ENCODE peak calls at places on chromosomes 4 and X, in nine cellular contexts. One of them, this sample, is unnamed.

GRCh38 chr4:96354036-96354712 is 514.3 kb downstream of the PDHA2 start:
- DNase-seq in spleen: no peak
- DNase-seq in fibroblast of the aortic adventitia: no peak
- DNase-seq in natural killer cell: no peak
- DNase-seq in DND-41: peak
- DNase-seq in choroid plexus epithelial cell: peak
- DNase-seq in foreskin fibroblast: no peak
- DNase-seq in epithelial cell of proximal tubule: no peak
- DNase-seq in IMR-90: no peak
- DNase-seq in this sample: no peak

GRCh38 chr4:163107754-163108153 is 58.9 kb downstream of the NAF1 start:
- DNase-seq in choroid plexus epithelial cell: peak
- DNase-seq in foreskin fibroblast: peak
- DNase-seq in DND-41: no peak
- DNase-seq in epithelial cell of proximal tubule: peak
- DNase-seq in natural killer cell: no peak
- DNase-seq in fibroblast of the aortic adventitia: peak
- DNase-seq in spleen: no peak
- DNase-seq in IMR-90: peak
- DNase-seq in this sample: no peak

GRCh38 chr4:187485676-187486075 is 509.9 kb upstream of the ZFP42 start:
- DNase-seq in epithelial cell of proximal tubule: no peak
- DNase-seq in foreskin fibroblast: no peak
- DNase-seq in fibroblast of the aortic adventitia: no peak
- DNase-seq in choroid plexus epithelial cell: no peak
- DNase-seq in natural killer cell: no peak
- DNase-seq in DND-41: no peak
- DNase-seq in IMR-90: no peak
- DNase-seq in spleen: no peak
- DNase-seq in this sample: no peak

GRCh38 chrX:115067812-115068211 is 50.4 kb upstream of the IL13RA2 start:
- DNase-seq in fibroblast of the aortic adventitia: peak
- DNase-seq in natural killer cell: no peak
- DNase-seq in foreskin fibroblast: no peak
- DNase-seq in spleen: no peak
- DNase-seq in choroid plexus epithelial cell: peak
- DNase-seq in IMR-90: peak
- DNase-seq in DND-41: no peak
- DNase-seq in epithelial cell of proximal tubule: no peak
- DNase-seq in this sample: no peak

GRCh38 chr4:137659431-137659830 is 127.1 kb upstream of the PCDH18 start:
- DNase-seq in choroid plexus epithelial cell: peak
- DNase-seq in DND-41: no peak
- DNase-seq in fibroblast of the aortic adventitia: peak
- DNase-seq in IMR-90: peak
- DNase-seq in epithelial cell of proximal tubule: no peak
- DNase-seq in natural killer cell: no peak
- DNase-seq in spleen: no peak
- DNase-seq in foreskin fibroblast: no peak
- DNase-seq in this sample: no peak

GRCh38 chrX:55488559-55489314 is 911 bp downstream of the USP51 start:
- DNase-seq in IMR-90: peak
- DNase-seq in spleen: peak
- DNase-seq in foreskin fibroblast: peak
- DNase-seq in DND-41: peak
- DNase-seq in epithelial cell of proximal tubule: no peak
- DNase-seq in choroid plexus epithelial cell: peak
- DNase-seq in fibroblast of the aortic adventitia: peak
- DNase-seq in natural killer cell: peak
- DNase-seq in this sample: peak

GRCh38 chrX:21748235-21748634 is 9.7 kb downstream of the SMPX start:
- DNase-seq in natural killer cell: no peak
- DNase-seq in DND-41: no peak
- DNase-seq in spleen: no peak
- DNase-seq in fibroblast of the aortic adventitia: no peak
- DNase-seq in epithelial cell of proximal tubule: no peak
- DNase-seq in IMR-90: no peak
- DNase-seq in foreskin fibroblast: no peak
- DNase-seq in choroid plexus epithelial cell: no peak
- DNase-seq in this sample: no peak

GRCh38 chrX:133461226-133461625 is 45.9 kb upstream of the GPC4 start:
- DNase-seq in spleen: no peak
- DNase-seq in DND-41: no peak
- DNase-seq in natural killer cell: no peak
- DNase-seq in epithelial cell of proximal tubule: no peak
- DNase-seq in foreskin fibroblast: no peak
- DNase-seq in fibroblast of the aortic adventitia: no peak
- DNase-seq in IMR-90: no peak
- DNase-seq in choroid plexus epithelial cell: no peak
- DNase-seq in this sample: no peak

GRCh38 chrX:117973175-117974075 is 143.2 kb downstream of the KLHL13 start:
- DNase-seq in natural killer cell: no peak
- DNase-seq in IMR-90: no peak
- DNase-seq in choroid plexus epithelial cell: no peak
- DNase-seq in foreskin fibroblast: no peak
- DNase-seq in DND-41: no peak
- DNase-seq in spleen: no peak
- DNase-seq in epithelial cell of proximal tubule: no peak
- DNase-seq in fibroblast of the aortic adventitia: no peak
- DNase-seq in this sample: no peak

GRCh38 chrX:86133761-86134160 is 14.5 kb upstream of the DACH2 start:
- DNase-seq in choroid plexus epithelial cell: peak
- DNase-seq in epithelial cell of proximal tubule: no peak
- DNase-seq in IMR-90: peak
- DNase-seq in spleen: no peak
- DNase-seq in fibroblast of the aortic adventitia: peak
- DNase-seq in natural killer cell: no peak
- DNase-seq in DND-41: no peak
- DNase-seq in foreskin fibroblast: no peak
- DNase-seq in this sample: no peak

GRCh38 chr4:146335763-146336412 is 121.5 kb downstream of the REELD1 start:
- DNase-seq in natural killer cell: no peak
- DNase-seq in DND-41: no peak
- DNase-seq in spleen: no peak
- DNase-seq in foreskin fibroblast: no peak
- DNase-seq in fibroblast of the aortic adventitia: no peak
- DNase-seq in choroid plexus epithelial cell: peak
- DNase-seq in epithelial cell of proximal tubule: no peak
- DNase-seq in IMR-90: no peak
- DNase-seq in this sample: no peak

DNA sequence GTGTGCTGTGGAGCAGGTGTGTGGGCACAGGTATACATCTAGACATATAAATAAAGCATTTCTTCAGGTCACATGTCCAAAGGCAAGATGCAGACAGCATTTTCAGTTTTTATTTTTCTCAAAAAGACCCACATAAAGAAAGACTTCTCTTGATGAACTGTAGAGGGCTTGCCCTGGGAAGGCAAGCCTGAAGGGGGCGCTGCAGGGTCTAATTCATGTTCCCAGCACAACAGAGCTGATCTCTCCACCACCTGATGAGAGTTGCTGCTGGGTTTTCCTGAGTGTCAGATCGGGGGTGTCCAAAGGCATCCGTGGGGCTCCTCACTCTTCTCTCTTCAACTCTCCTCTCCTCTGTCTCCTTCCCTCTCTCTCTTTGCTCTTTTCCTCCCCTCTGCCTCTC is 26.6 kb downstream of the ADRA2C start:
- DNase-seq in choroid plexus epithelial cell: no peak
- DNase-seq in DND-41: no peak
- DNase-seq in foreskin fibroblast: no peak
- DNase-seq in natural killer cell: no peak
- DNase-seq in IMR-90: no peak
- DNase-seq in epithelial cell of proximal tubule: no peak
- DNase-seq in fibroblast of the aortic adventitia: no peak
- DNase-seq in spleen: no peak
- DNase-seq in this sample: peak
- TF ChIP-seq CTCF in choroid plexus epithelial cell: no peak
- TF ChIP-seq CTCF in DND-41: peak
- TF ChIP-seq CTCF in foreskin fibroblast: no peak
- TF ChIP-seq CTCF in natural killer cell: no peak
- TF ChIP-seq CTCF in IMR-90: no peak
- TF ChIP-seq CTCF in epithelial cell of proximal tubule: no peak
- TF ChIP-seq CTCF in fibroblast of the aortic adventitia: no peak
- TF ChIP-seq CTCF in spleen: no peak
- TF ChIP-seq CTCF in this sample: no peak

GRCh38 chr4:2936773-2937145 is 26.4 kb downstream of the NOP14 start:
- DNase-seq in IMR-90: peak
- DNase-seq in spleen: peak
- DNase-seq in foreskin fibroblast: peak
- DNase-seq in DND-41: no peak
- DNase-seq in epithelial cell of proximal tubule: peak
- DNase-seq in natural killer cell: no peak
- DNase-seq in choroid plexus epithelial cell: peak
- DNase-seq in fibroblast of the aortic adventitia: peak
- DNase-seq in this sample: peak

GRCh38 chr4:2934077-2934812 is 29.0 kb downstream of the NOP14 start:
- DNase-seq in choroid plexus epithelial cell: peak
- DNase-seq in DND-41: peak
- DNase-seq in natural killer cell: peak
- DNase-seq in foreskin fibroblast: peak
- DNase-seq in spleen: peak
- DNase-seq in epithelial cell of proximal tubule: no peak
- DNase-seq in IMR-90: peak
- DNase-seq in fibroblast of the aortic adventitia: peak
- DNase-seq in this sample: peak

GRCh38 chr4:2935762-2936743 is 27.2 kb downstream of the NOP14 start:
- DNase-seq in natural killer cell: no peak
- DNase-seq in DND-41: no peak
- DNase-seq in epithelial cell of proximal tubule: peak
- DNase-seq in IMR-90: no peak
- DNase-seq in foreskin fibroblast: no peak
- DNase-seq in spleen: peak
- DNase-seq in fibroblast of the aortic adventitia: peak
- DNase-seq in choroid plexus epithelial cell: peak
- DNase-seq in this sample: peak

GRCh38 chr4:2933566-2934076 is 29.6 kb downstream of the NOP14 start:
- DNase-seq in choroid plexus epithelial cell: no peak
- DNase-seq in DND-41: no peak
- DNase-seq in natural killer cell: no peak
- DNase-seq in fibroblast of the aortic adventitia: no peak
- DNase-seq in epithelial cell of proximal tubule: no peak
- DNase-seq in IMR-90: no peak
- DNase-seq in spleen: no peak
- DNase-seq in foreskin fibroblast: no peak
- DNase-seq in this sample: no peak

DNA sequence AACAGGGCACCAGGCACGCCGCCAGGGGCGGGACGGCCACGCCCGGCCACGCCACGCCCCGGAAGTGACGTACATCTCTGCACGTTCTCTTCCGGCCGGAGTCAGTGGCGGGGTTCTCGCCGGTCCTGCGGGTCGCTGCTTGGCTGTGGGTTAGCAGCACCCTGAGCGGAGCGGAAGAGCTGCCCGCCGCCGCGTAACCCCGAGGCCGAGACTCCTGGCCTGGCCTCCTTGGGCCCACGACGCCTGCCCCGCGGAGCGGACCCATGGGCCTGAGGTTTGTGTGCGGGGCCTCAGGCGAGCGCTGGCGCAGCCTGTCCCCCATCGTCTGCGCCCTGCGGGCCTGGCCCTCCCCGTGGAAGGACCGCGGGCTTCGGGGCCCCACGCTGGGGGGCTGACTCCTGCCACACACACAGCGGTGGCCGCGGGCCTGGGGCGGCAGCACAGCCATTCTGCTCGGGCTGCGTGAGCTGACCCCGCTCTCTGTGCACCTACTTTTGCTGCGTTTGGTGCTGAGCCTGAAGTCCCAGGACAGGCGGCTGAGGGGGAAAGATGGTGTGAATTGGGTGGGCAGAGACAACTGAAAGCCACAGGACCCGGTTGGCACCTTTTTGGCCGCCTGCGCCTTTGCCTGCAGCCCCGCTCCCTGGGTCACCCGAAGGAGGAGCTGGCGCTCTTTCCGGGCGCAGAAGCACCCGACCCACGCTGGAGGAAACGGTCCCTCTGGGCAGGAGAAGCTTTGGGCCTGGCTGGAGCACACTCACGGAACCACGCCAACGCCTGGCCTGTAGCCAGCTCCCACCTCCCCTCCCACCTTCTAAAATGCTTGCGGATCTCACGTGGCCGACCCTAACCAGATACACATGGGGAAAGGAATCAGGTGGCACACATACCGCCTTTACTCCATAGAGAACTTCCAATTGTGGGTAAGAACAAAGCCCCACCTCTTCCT is 28.1 kb downstream of the NOP14 start:
- DNase-seq in fibroblast of the aortic adventitia: peak
- DNase-seq in natural killer cell: peak
- DNase-seq in spleen: peak
- DNase-seq in IMR-90: peak
- DNase-seq in choroid plexus epithelial cell: peak
- DNase-seq in foreskin fibroblast: peak
- DNase-seq in epithelial cell of proximal tubule: no peak
- DNase-seq in DND-41: peak
- DNase-seq in this sample: peak
- TF ChIP-seq CTCF in fibroblast of the aortic adventitia: no peak
- TF ChIP-seq CTCF in natural killer cell: no peak
- TF ChIP-seq CTCF in spleen: peak
- TF ChIP-seq CTCF in IMR-90: no peak
- TF ChIP-seq CTCF in choroid plexus epithelial cell: peak
- TF ChIP-seq CTCF in foreskin fibroblast: no peak
- TF ChIP-seq CTCF in epithelial cell of proximal tubule: no peak
- TF ChIP-seq CTCF in DND-41: peak
- TF ChIP-seq CTCF in this sample: no peak

DNA sequence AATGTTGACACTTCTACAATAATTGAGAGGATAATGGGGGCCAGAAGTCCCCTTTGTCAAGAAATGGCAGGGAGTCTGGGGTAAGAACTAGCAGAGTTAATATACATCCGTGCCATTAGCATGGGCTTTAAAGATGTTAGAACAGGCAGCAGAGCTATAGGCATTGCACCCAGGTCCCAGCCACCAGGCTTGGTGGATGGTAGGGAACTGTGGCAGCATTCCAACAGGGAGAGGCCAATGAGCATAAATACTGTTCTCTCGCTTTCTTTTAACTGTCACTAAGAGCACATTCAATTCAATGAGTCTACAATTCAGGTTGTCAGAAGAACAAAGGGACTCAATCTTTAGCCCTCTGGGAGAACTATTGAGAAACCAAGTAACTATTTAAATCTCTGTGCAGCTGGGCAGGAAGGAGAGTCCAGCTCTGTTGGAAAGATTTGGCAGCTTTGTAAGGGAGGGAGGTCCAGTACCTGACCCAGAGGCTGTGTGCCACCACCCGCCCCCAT is 165.6 kb downstream of the CHIC1 start:
- DNase-seq in IMR-90: no peak
- DNase-seq in DND-41: no peak
- DNase-seq in natural killer cell: no peak
- DNase-seq in choroid plexus epithelial cell: no peak
- DNase-seq in epithelial cell of proximal tubule: no peak
- DNase-seq in foreskin fibroblast: no peak
- DNase-seq in fibroblast of the aortic adventitia: no peak
- DNase-seq in spleen: no peak
- DNase-seq in this sample: no peak
- TF ChIP-seq CTCF in IMR-90: no peak
- TF ChIP-seq CTCF in DND-41: no peak
- TF ChIP-seq CTCF in natural killer cell: no peak
- TF ChIP-seq CTCF in choroid plexus epithelial cell: no peak
- TF ChIP-seq CTCF in epithelial cell of proximal tubule: no peak
- TF ChIP-seq CTCF in foreskin fibroblast: no peak
- TF ChIP-seq CTCF in fibroblast of the aortic adventitia: no peak
- TF ChIP-seq CTCF in spleen: no peak
- TF ChIP-seq CTCF in this sample: no peak

GRCh38 chrX:82677281-82677680 is 830.8 kb upstream of the POU3F4 start:
- DNase-seq in choroid plexus epithelial cell: peak
- DNase-seq in IMR-90: no peak
- DNase-seq in DND-41: no peak
- DNase-seq in natural killer cell: no peak
- DNase-seq in spleen: no peak
- DNase-seq in fibroblast of the aortic adventitia: no peak
- DNase-seq in foreskin fibroblast: no peak
- DNase-seq in epithelial cell of proximal tubule: no peak
- DNase-seq in this sample: no peak

GRCh38 chrX:82676386-82676785 is 831.7 kb upstream of the POU3F4 start:
- DNase-seq in epithelial cell of proximal tubule: no peak
- DNase-seq in natural killer cell: no peak
- DNase-seq in choroid plexus epithelial cell: peak
- DNase-seq in fibroblast of the aortic adventitia: no peak
- DNase-seq in foreskin fibroblast: no peak
- DNase-seq in IMR-90: no peak
- DNase-seq in spleen: no peak
- DNase-seq in DND-41: no peak
- DNase-seq in this sample: no peak
- TF ChIP-seq CTCF in epithelial cell of proximal tubule: peak
- TF ChIP-seq CTCF in natural killer cell: no peak
- TF ChIP-seq CTCF in choroid plexus epithelial cell: no peak
- TF ChIP-seq CTCF in fibroblast of the aortic adventitia: no peak
- TF ChIP-seq CTCF in foreskin fibroblast: no peak
- TF ChIP-seq CTCF in IMR-90: peak
- TF ChIP-seq CTCF in spleen: peak
- TF ChIP-seq CTCF in DND-41: no peak
- TF ChIP-seq CTCF in this sample: no peak